ENCODE peak calls at places on chromosomes 3 and 15, in six cellular contexts. Y is choroid plexus epithelial cell, C is foreskin fibroblast, U is cardiac fibroblast, K is GM12865, T is Caco-2. A is an unnamed sample.
A peak's percentile ranks its signal among the peaks of the same experiment; 100 is the strongest.

GRCh38 chr3:30393079-30393478 is 213.3 kb upstream of the TGFBR2 start:
- DNase-seq in K (no peak), U (no peak), C (no peak), Y (no peak), T (no peak), A (no peak)

GRCh38 chr3:172177046-172177445 is 137.7 kb downstream of the FNDC3B start:
- DNase-seq in K (no peak), U (peak; percentile 78), C (peak; percentile 72), Y (peak; percentile 86), T (no peak), A (no peak)

GRCh38 chr3:35663471-35663870 is 24.1 kb downstream of the ARPP21 start:
- DNase-seq in Y (no peak), K (no peak), U (no peak), C (no peak), T (no peak), A (no peak)

GRCh38 chr15:50109086-50109987 is 9.7 kb downstream of the ATP8B4 start:
- DNase-seq in U (peak; percentile 4), K (peak; percentile 15), T (no peak), Y (peak; percentile 53), C (peak; percentile 65), A (peak; percentile 29)

GRCh38 chr15:80946576-80946975 is 43.0 kb downstream of the MESD start:
- DNase-seq in U (peak; percentile 27), T (no peak), C (no peak), Y (no peak), K (no peak), A (no peak)

GRCh38 chr15:66523926-66524325 is 18.8 kb downstream of the ZWILCH start:
- DNase-seq in C (no peak), T (no peak), K (no peak), Y (no peak), U (no peak), A (no peak)

GRCh38 chr15:82312611-82313349 is 36.5 kb downstream of the GOLGA6L10 start:
- DNase-seq in K (no peak), U (peak; percentile 11), T (no peak), C (peak; percentile 48), Y (peak; percentile 11), A (peak; percentile 22)

GRCh38 chr3:44661189-44661588 is 12.7 kb downstream of the ZNF35 start:
- DNase-seq in C (no peak), K (no peak), Y (no peak), T (peak; percentile 7), U (no peak), A (no peak)

GRCh38 chr15:34360298-34360697 is 6.7 kb downstream of the LPCAT4 start:
- DNase-seq in Y (no peak), K (no peak), C (peak; percentile 28), T (peak; percentile 85), U (no peak), A (no peak)

GRCh38 chr3:108090701-108091497 is at the start of gene CD47:
- DNase-seq in T (peak; percentile 91), Y (peak; percentile 85), K (peak; percentile 95), C (peak; percentile 97), U (peak; percentile 93), A (peak; percentile 72)

GRCh38 chr15:65940618-65940909 is 71.3 kb downstream of the RAB11A start:
- DNase-seq in U (no peak), T (no peak), Y (peak; percentile 24), C (no peak), K (no peak), A (no peak)

GRCh38 chr3:118818386-118818785 is 216.3 kb downstream of the IGSF11 start:
- DNase-seq in C (peak; percentile 5), Y (peak; percentile 27), T (no peak), U (peak; percentile 1), K (no peak), A (peak; percentile 32)

GRCh38 chr3:194145702-194146101 is 9.8 kb downstream of the HES1 start:
- DNase-seq in T (no peak), C (no peak), Y (no peak), U (no peak), K (no peak), A (no peak)

GRCh38 chr3:128395500-128396125 is 71.1 kb downstream of the DNAJB8 start:
- DNase-seq in T (no peak), K (no peak), Y (peak; percentile 73), U (peak; percentile 81), C (peak; percentile 68), A (no peak)

GRCh38 chr3:141124715-141125114 is 73.6 kb downstream of the SPSB4 start:
- DNase-seq in Y (no peak), U (no peak), K (no peak), T (no peak), C (no peak), A (no peak)

GRCh38 chr3:36434682-36435426 is 54.5 kb downstream of the STAC start:
- DNase-seq in Y (peak; percentile 22), K (no peak), T (no peak), C (peak; percentile 73), U (peak; percentile 5), A (peak; percentile 17)

GRCh38 chr3:24060055-24060454 is 115.0 kb downstream of the NR1D2 start:
- DNase-seq in U (peak; percentile 59), T (peak; percentile 32), Y (peak; percentile 81), C (peak; percentile 87), K (no peak), A (no peak)

GRCh38 chr15:76328962-76329361 is 7.6 kb upstream of the ISL2 start:
- DNase-seq in K (no peak), U (no peak), Y (no peak), T (no peak), C (peak; percentile 75), A (no peak)

GRCh38 chr15:68047826-68048225 is 6.3 kb upstream of the PIAS1 start:
- DNase-seq in C (peak; percentile 12), T (no peak), Y (no peak), K (no peak), U (no peak), A (no peak)

GRCh38 chr3:7075901-7076300 is 215.0 kb downstream of the GRM7 start:
- DNase-seq in C (no peak), U (no peak), T (no peak), K (peak; percentile 9), Y (no peak), A (no peak)

GRCh38 chr15:84600331-84600686 is 500 bp upstream of the ZSCAN2 start:
- DNase-seq in Y (peak; percentile 89), C (peak; percentile 94), T (peak; percentile 87), K (peak; percentile 66), U (peak; percentile 87), A (peak; percentile 54)
- H3K4me3 ChIP-seq in Y (peak overlapping the region; percentile 99), C (peak overlapping the region; percentile 78), T (peak overlapping the region; percentile 37), K (peak overlapping the region; percentile 77), U (peak overlapping the region; percentile 97), A (peak overlapping the region; percentile 93)

GRCh38 chr3:46380471-46381215 is 9.9 kb downstream of the CCR5 start:
- DNase-seq in K (no peak), U (no peak), Y (peak; percentile 33), T (no peak), C (no peak), A (no peak)

GRCh38 chr3:46381662-46382061 is 10.9 kb downstream of the CCR5 start:
- DNase-seq in U (no peak), Y (no peak), K (no peak), C (no peak), T (no peak), A (no peak)

GRCh38 chr3:46375214-46375613 is 4.5 kb downstream of the CCR5 start:
- DNase-seq in U (no peak), T (no peak), Y (no peak), C (no peak), K (no peak), A (no peak)

GRCh38 chr3:46375814-46376213 is 5.1 kb downstream of the CCR5 start:
- DNase-seq in T (no peak), C (no peak), U (no peak), K (no peak), Y (no peak), A (no peak)

DNA sequence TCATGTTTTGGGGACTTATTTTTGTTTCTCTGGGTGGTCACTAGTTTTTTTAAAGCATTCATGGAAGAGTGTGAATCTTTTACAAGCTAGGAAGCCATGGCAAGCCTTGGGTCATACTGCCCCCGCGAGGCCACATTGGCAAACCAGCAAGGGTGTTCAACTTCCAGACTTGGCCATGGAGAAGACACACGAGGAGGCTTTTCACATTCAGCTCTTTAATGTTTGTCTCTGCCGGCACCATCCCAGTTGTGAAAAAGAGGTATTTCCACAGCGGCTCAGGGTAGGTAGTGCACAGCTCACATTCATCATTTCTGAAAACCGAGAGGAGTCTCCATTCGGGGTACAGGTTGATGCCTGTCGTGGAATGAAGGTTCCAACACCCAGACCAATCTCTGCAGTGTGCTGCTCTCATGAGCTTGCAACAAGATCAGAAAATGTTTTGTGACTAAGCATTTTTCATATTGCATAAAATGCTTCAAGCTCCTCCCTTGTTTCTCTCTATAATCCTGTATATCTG is 7.7 kb downstream of the CCR5 start:
- DNase-seq in U (peak; percentile 57), C (peak; percentile 75), Y (peak; percentile 74), T (peak; percentile 76), K (peak; percentile 75), A (no peak)
- H3K4me3 ChIP-seq in U (no peak overlapping the region), C (no peak overlapping the region), Y (no peak overlapping the region), T (no peak overlapping the region), K (no peak overlapping the region), A (no peak overlapping the region)

GRCh38 chr3:17149744-17150143 is 265.0 kb downstream of the PLCL2 start:
- DNase-seq in K (no peak), Y (no peak), C (no peak), T (no peak), U (no peak), A (no peak)

GRCh38 chr3:17153209-17153608 is 268.5 kb downstream of the PLCL2 start:
- DNase-seq in T (no peak), U (no peak), C (no peak), Y (no peak), K (no peak), A (no peak)

GRCh38 chr3:17149076-17149475 is 264.3 kb downstream of the PLCL2 start:
- DNase-seq in U (no peak), T (no peak), K (no peak), C (no peak), Y (no peak), A (no peak)

GRCh38 chr3:17154221-17154620 is 269.5 kb downstream of the PLCL2 start:
- DNase-seq in U (no peak), K (no peak), C (no peak), Y (no peak), T (no peak), A (no peak)

DNA sequence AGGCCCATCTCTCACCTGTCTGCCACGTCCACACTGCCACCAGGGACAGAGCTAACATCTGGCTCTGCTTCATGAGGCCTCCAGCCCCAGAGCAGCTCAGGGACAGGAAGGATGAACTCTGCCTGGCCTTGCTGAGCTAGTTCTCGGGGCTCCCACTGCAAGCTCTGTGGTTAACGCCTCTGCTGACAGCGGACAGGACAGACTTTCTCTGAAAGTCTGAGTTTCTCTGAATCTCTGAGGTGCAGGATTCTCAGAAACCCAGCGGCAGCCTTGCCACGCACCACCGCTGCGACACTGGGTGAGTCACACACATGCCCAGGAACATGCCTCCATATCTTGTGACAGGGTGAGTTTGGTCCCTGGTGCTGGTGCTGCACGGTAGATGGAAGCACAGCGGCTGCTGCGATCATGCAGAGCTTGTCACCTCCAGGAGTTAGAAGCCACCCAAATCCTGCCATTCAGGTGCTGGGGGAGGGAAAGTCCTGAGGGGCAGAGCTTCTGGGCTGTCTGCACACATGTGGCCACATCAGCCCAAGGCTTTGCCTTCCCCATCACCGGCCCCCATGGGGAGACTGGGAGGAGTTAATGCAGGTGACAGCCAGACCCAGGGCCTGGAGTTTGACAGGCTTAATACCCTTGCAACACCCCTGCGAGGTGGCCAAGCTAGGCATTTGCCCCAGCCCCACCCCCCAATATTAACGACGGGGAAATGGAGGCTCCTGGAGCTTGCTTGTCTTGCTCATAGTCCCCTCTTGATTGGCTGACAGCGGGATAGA is 267.0 kb downstream of the PLCL2 start:
- DNase-seq in Y (peak; percentile 58), T (no peak), K (peak; percentile 97), C (no peak), U (no peak), A (no peak)
- H3K4me3 ChIP-seq in Y (no peak overlapping the region), T (no peak overlapping the region), K (peak overlapping the region; percentile 36), C (no peak overlapping the region), U (no peak overlapping the region), A (no peak overlapping the region)

GRCh38 chr3:5690490-5690889 is 503.0 kb downstream of the EDEM1 start:
- DNase-seq in K (no peak), C (no peak), Y (no peak), U (no peak), T (no peak), A (no peak)
- H3K4me3 ChIP-seq in K (no peak overlapping the region), C (no peak overlapping the region), Y (no peak overlapping the region), U (no peak overlapping the region), T (no peak overlapping the region), A (no peak overlapping the region)